ENCODE peak calls at places on chromosomes 1 and 21, in nine cellular contexts. E is effector memory CD4-positive, alpha-beta T cell; N is RWPE2; A is IMR-90; Z is fibroblast of lung; X is thoracic aorta; M is left lung; C is pancreas; U is ascending aorta. F is an unnamed sample.
A peak's percentile ranks its signal among the peaks of the same experiment; 100 is the strongest.

GRCh38 chr1:6342031-6342430 is 51.5 kb downstream of the ACOT7 start:
- DNase-seq in A (no peak), U (no peak), X (no peak), M (no peak), E (no peak), C (no peak), Z (no peak), N (no peak), F (no peak)

GRCh38 chr1:172894345-172895049 is 156.2 kb downstream of the TNFSF18 start:
- DNase-seq in U (no peak), A (no peak), E (no peak), Z (no peak), N (no peak), X (no peak), M (no peak), C (no peak), F (no peak)

GRCh38 chr1:206923009-206923960 is 1.5 kb upstream of the FCMR start:
- DNase-seq in N (no peak), M (no peak), X (no peak), Z (no peak), C (no peak), E (peak; percentile 55), U (no peak), A (no peak), F (no peak)

GRCh38 chr1:33295023-33295422 is 25.9 kb downstream of the A3GALT2 start:
- DNase-seq in X (no peak), N (peak; percentile 47), M (no peak), A (no peak), Z (no peak), U (no peak), E (no peak), C (peak; percentile 43), F (no peak)

GRCh38 chr21:42532466-42533181 is 19.0 kb downstream of the SLC37A1 start:
- DNase-seq in E (no peak), Z (peak; percentile 35), A (peak; percentile 12), M (peak; percentile 82), N (no peak), X (peak; percentile 28), C (peak; percentile 48), U (peak; percentile 84), F (no peak)

GRCh38 chr1:2523191-2523890 is 3.1 kb downstream of the PANK4 start:
- DNase-seq in Z (no peak), C (no peak), X (no peak), N (no peak), U (no peak), M (no peak), A (peak; percentile 66), E (no peak), F (no peak)

GRCh38 chr1:155981266-155982088 is 3.1 kb upstream of the ARHGEF2 start:
- DNase-seq in U (no peak), X (no peak), A (peak; percentile 89), M (no peak), C (no peak), Z (peak; percentile 90), N (no peak), E (no peak), F (no peak)

GRCh38 chr1:160664573-160665051 is 17.8 kb upstream of the SLAMF1 start:
- DNase-seq in X (no peak), M (no peak), E (peak; percentile 27), C (no peak), N (no peak), U (no peak), A (no peak), Z (no peak), F (no peak)

GRCh38 chr1:80248886-80249285 is 1242.4 kb upstream of the ADGRL4 start:
- DNase-seq in N (no peak), X (no peak), E (no peak), C (no peak), U (no peak), A (peak; percentile 29), Z (peak; percentile 35), M (no peak), F (no peak)

GRCh38 chr1:92502247-92502646 is 15.5 kb upstream of the GFI1 start:
- DNase-seq in A (peak; percentile 73), N (no peak), C (no peak), X (no peak), E (no peak), M (no peak), U (no peak), Z (peak; percentile 51), F (no peak)

GRCh38 chr1:230337266-230337665 is 88.9 kb downstream of the PGBD5 start:
- DNase-seq in A (no peak), N (no peak), M (no peak), X (no peak), C (no peak), E (no peak), Z (no peak), U (no peak), F (no peak)

GRCh38 chr1:110225756-110226404 is 15.8 kb downstream of the KCNC4 start:
- DNase-seq in A (no peak), N (no peak), E (no peak), C (no peak), U (no peak), Z (no peak), M (no peak), X (no peak), F (no peak)

GRCh38 chr1:228163004-228163753 is 2.4 kb upstream of the IBA57 start:
- DNase-seq in X (no peak), N (no peak), Z (no peak), A (no peak), U (no peak), C (peak; percentile 64), E (no peak), M (no peak), F (peak; percentile 70)

GRCh38 chr1:37978541-37978940 is 11.3 kb downstream of the SF3A3 start:
- DNase-seq in M (no peak), X (no peak), U (no peak), A (no peak), C (no peak), N (no peak), Z (no peak), E (no peak), F (no peak)

GRCh38 chr1:155984341-155984740 is 6.0 kb upstream of the ARHGEF2 start:
- DNase-seq in E (no peak), X (no peak), C (peak; percentile 52), M (no peak), U (no peak), N (no peak), Z (no peak), A (no peak), F (no peak)

GRCh38 chr1:205587576-205587975 is 44.2 kb downstream of the ELK4 start:
- DNase-seq in C (no peak), U (peak; percentile 27), X (no peak), N (no peak), Z (no peak), M (no peak), A (no peak), E (no peak), F (no peak)

GRCh38 chr1:201215531-201216357 is 25.1 kb downstream of the IGFN1 start:
- DNase-seq in X (no peak), N (no peak), A (no peak), Z (no peak), E (no peak), M (peak; percentile 16), U (peak; percentile 58), C (no peak), F (no peak)

DNA sequence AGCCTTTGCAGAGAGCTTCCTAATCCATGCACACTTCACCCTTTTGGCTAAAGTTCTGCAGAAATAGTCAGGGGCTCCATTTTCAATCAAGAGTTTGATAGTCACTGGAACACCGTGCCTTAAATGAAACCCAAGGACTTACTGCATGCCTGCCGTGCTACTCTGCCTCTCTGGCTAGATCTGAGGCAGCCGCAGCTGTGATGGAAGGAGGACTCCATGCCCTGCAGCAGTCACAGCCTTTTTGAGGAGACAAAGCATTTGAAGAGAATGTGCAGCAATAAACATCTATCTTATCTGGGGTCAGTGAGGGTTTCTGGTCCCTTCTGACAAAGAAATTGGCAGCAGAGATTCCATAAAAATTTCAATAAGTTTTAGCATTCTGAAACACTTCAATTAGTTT is 78.1 kb downstream of the BCAR3 start:
- DNase-seq in C (no peak), M (no peak), Z (no peak), A (no peak), U (no peak), E (no peak), N (no peak), X (no peak), F (no peak)
- H3K4me1 ChIP-seq in C (no peaks in the 10 kb centered on the region), M (peaks cover 7% of the 10 kb centered on the region), Z (peaks cover 21% of the 10 kb centered on the region), A (peaks cover 25% of the 10 kb centered on the region), U (peaks cover 37% of the 10 kb centered on the region), E (no peaks in the 10 kb centered on the region), N (peaks cover 66% of the 10 kb centered on the region), X (peaks cover 50% of the 10 kb centered on the region), F (peaks cover 58% of the 10 kb centered on the region)

DNA sequence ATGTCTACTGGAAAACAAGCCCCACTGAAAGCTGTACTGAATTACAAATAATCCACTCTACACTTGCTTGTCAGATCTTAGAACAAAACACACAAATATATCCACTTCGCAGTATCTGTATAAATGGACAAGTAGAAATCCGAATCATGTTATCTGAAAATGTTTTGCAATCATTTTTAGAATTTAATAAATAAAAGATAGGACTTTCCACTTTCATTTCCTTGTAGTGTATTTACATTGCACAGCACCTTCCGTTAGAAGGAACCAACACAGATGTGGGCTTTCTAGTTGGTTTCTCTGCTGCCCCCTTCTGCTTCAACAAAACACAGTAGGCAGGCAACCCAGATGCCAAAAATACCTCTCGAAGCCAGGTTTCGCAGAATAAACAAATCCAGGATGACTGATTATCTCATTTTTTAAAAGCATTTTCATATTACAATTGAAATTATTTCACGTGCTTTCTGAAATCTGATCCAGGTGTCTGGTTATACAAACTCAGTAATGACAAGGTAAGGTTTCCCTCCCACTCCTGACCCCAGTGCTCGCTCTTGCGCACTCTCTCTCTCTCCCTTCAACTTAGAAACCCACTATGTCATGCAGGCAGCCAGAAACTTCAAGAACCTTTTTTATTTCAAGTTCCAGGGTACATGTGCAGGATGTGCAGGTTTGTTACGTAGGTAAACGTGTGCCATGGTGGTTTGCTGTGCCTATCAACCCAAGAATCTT is 389.9 kb downstream of the SMYD3 start:
- DNase-seq in A (peak; percentile 64), N (no peak), Z (peak; percentile 64), X (no peak), U (no peak), M (no peak), E (peak; percentile 23), C (no peak), F (no peak)
- H3K4me3 ChIP-seq in A (no peak overlapping the region), N (no peak overlapping the region), Z (no peak overlapping the region), X (no peak overlapping the region), U (no peak overlapping the region), M (no peak overlapping the region), E (no peak overlapping the region), C (no peak overlapping the region), F (no peak overlapping the region)

GRCh38 chr1:212719633-212720032 is 20.0 kb upstream of the BATF3 start:
- DNase-seq in N (no peak), M (no peak), U (no peak), C (no peak), Z (no peak), X (no peak), E (no peak), A (no peak), F (no peak)
- H3K4me1 ChIP-seq in N (no peaks in the 10 kb centered on the region), M (no peaks in the 10 kb centered on the region), U (no peaks in the 10 kb centered on the region), C (no peaks in the 10 kb centered on the region), Z (no peaks in the 10 kb centered on the region), X (no peaks in the 10 kb centered on the region), E (peaks cover 11% of the 10 kb centered on the region), A (peaks cover 8% of the 10 kb centered on the region), F (peaks cover 12% of the 10 kb centered on the region)

DNA sequence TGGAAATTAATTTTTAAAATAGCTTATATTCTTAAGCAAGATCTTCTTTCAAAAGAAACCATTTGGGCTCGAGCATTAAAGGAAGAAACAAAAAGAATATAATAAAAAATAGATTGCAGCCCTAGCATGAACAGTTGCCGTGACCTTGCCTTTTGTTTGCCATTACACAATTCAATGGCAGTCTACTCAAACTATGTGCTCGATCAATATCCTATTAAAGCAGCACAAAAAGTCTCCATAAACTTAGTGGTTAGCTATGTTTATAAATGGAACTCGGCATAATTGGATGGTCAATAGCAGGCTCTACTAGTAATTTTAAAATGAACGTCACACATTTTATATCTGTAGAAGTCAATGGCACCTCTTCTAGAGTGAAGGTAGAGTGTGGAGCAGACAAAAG is 256.5 kb downstream of the NFIA start:
- DNase-seq in M (no peak), A (no peak), E (no peak), Z (no peak), U (no peak), C (no peak), X (no peak), N (no peak), F (no peak)
- H3K4me3 ChIP-seq in M (no peak overlapping the region), A (no peak overlapping the region), E (no peak overlapping the region), Z (no peak overlapping the region), U (peak overlapping the region; percentile 54), C (peak overlapping the region; percentile 13), X (peak overlapping the region; percentile 43), N (peak overlapping the region; percentile 8), F (peak overlapping the region; percentile 14)

F was measured in keratinocyte.